ENCODE peak calls at places on chromosomes 6 and 20, in seven cellular contexts. Q is renal cortical epithelial cell; Y is Kasumi-1; L is T-helper 17 cell; J is naive thymus-derived CD4-positive, alpha-beta T cell; Z is progenitor cell of endocrine pancreas; K is fibroblast of mammary gland. U is an unnamed sample.

GRCh38 chr6:143279385-143279784 is 171.1 kb downstream of the ADAT2 start:
- DNase-seq in Q (no peak), Y (peak), L (no peak), J (no peak), Z (no peak), K (peak), U (no peak)

GRCh38 chr6:43823879-43824740 is 54.1 kb downstream of the VEGFA start:
- DNase-seq in Q (peak), Y (peak), L (no peak), J (no peak), Z (no peak), K (no peak), U (peak)

GRCh38 chr6:36728289-36729168 is 30.9 kb downstream of the RAB44 start:
- DNase-seq in Q (no peak), Y (no peak), L (no peak), J (no peak), Z (no peak), K (no peak), U (no peak)

GRCh38 chr20:61814726-61815125 is 251.0 kb downstream of the TAF4 start:
- DNase-seq in Q (no peak), Y (no peak), L (no peak), J (no peak), Z (no peak), K (no peak), U (no peak)

GRCh38 chr6:40755749-40756452 is 168.7 kb upstream of the LRFN2 start:
- DNase-seq in Q (peak), Y (no peak), L (no peak), J (no peak), Z (no peak), K (peak), U (no peak)

GRCh38 chr6:37867756-37868446 is 48.4 kb downstream of the ZFAND3 start:
- DNase-seq in Q (no peak), Y (no peak), L (no peak), J (no peak), Z (no peak), K (no peak), U (no peak)

GRCh38 chr20:48684501-48685041 is 143.2 kb downstream of the PREX1 start:
- DNase-seq in Q (peak), Y (peak), L (no peak), J (no peak), Z (no peak), K (no peak), U (no peak)

GRCh38 chr6:15661815-15662245 is 998 bp downstream of the DTNBP1 start:
- DNase-seq in Q (peak), Y (no peak), L (no peak), J (no peak), Z (peak), K (no peak), U (no peak)

GRCh38 chr20:11111191-11111590 is 437.4 kb upstream of the JAG1 start:
- DNase-seq in Q (peak), Y (no peak), L (no peak), J (no peak), Z (no peak), K (no peak), U (no peak)

GRCh38 chr6:108175176-108175591 is 9.4 kb downstream of the NR2E1 start:
- DNase-seq in Q (no peak), Y (no peak), L (no peak), J (no peak), Z (no peak), K (no peak), U (no peak)

GRCh38 chr6:84183430-84183829 is 44.0 kb downstream of the CEP162 start:
- DNase-seq in Q (peak), Y (no peak), L (no peak), J (no peak), Z (no peak), K (no peak), U (no peak)

GRCh38 chr20:47843886-47844567 is 58.7 kb upstream of the SULF2 start:
- DNase-seq in Q (peak), Y (no peak), L (no peak), J (no peak), Z (no peak), K (no peak), U (no peak)

GRCh38 chr6:105608711-105609374 is 206.0 kb upstream of the PREP start:
- DNase-seq in Q (peak), Y (no peak), L (no peak), J (no peak), Z (no peak), K (peak), U (no peak)

GRCh38 chr6:88584581-88584980 is 378.8 kb downstream of the RNGTT start:
- DNase-seq in Q (no peak), Y (no peak), L (no peak), J (no peak), Z (no peak), K (no peak), U (no peak)

GRCh38 chr6:80637312-80637711 is 530.8 kb downstream of the BCKDHB start:
- DNase-seq in Q (no peak), Y (peak), L (no peak), J (no peak), Z (no peak), K (peak), U (no peak)

GRCh38 chr6:39035689-39036088 is 12.9 kb upstream of the GLP1R start:
- DNase-seq in Q (no peak), Y (no peak), L (no peak), J (no peak), Z (no peak), K (no peak), U (no peak)

GRCh38 chr6:90493332-90493731 is 93.5 kb downstream of the MAP3K7 start:
- DNase-seq in Q (peak), Y (peak), L (no peak), J (no peak), Z (no peak), K (peak), U (no peak)

U was measured in left lung.